ENCODE peak calls at places on chromosomes 13 and 19, in nine cellular contexts. T is PC-9; O is neuronal stem cell; U is activated naive CD4-positive, alpha-beta T cell treated with anti-CD3 and anti-CD28 coated beads for 36 hours; Z is SK-MEL-5; S is COR-L47; V is fibroblast of mammary gland; B is WTC11; G is right atrium auricular region. A is an unnamed sample.
A peak's percentile ranks its signal among the peaks of the same experiment; 100 is the strongest.

GRCh38 chr13:41296879-41297646 is 14.0 kb upstream of the NAA16 start:
- DNase-seq in Z (no peak), T (no peak), V (no peak), O (no peak), G (no peak), B (no peak), U (no peak), S (no peak), A (no peak)

GRCh38 chr19:33434090-33434885 is 60.8 kb downstream of the CEBPG start:
- DNase-seq in Z (no peak), V (no peak), B (no peak), U (no peak), O (no peak), S (no peak), T (no peak), G (no peak), A (no peak)

GRCh38 chr13:80408270-80408669 is 67.3 kb upstream of the SPRY2 start:
- DNase-seq in T (no peak), Z (peak; percentile 67), O (no peak), S (no peak), U (no peak), V (no peak), G (no peak), B (peak; percentile 47), A (no peak)

GRCh38 chr13:31022491-31022890 is 90.0 kb downstream of the TEX26 start:
- DNase-seq in U (no peak), T (no peak), G (no peak), Z (peak; percentile 54), V (no peak), B (no peak), O (no peak), S (no peak), A (no peak)

GRCh38 chr13:30148791-30149190 is 158.6 kb downstream of the KATNAL1 start:
- DNase-seq in S (no peak), B (no peak), V (no peak), O (no peak), G (no peak), T (no peak), U (no peak), Z (no peak), A (no peak)

GRCh38 chr19:5016268-5016667 is 47.4 kb downstream of the KDM4B start:
- DNase-seq in U (no peak), O (no peak), B (no peak), V (no peak), G (no peak), S (no peak), T (no peak), Z (no peak), A (no peak)

GRCh38 chr19:31255863-31256600 is 93.2 kb downstream of the TSHZ3 start:
- DNase-seq in O (no peak), B (no peak), Z (no peak), V (no peak), U (no peak), S (no peak), T (no peak), G (peak; percentile 28), A (no peak)

GRCh38 chr13:113742000-113742441 is 17.0 kb upstream of the TMEM255B start:
- DNase-seq in G (no peak), B (peak; percentile 53), Z (peak; percentile 26), T (peak; percentile 61), S (no peak), U (peak; percentile 44), O (no peak), V (peak; percentile 58), A (peak; percentile 46)

GRCh38 chr19:5447700-5448311 is 7.4 kb upstream of the ZNRF4 start:
- DNase-seq in S (no peak), T (no peak), Z (peak; percentile 7), V (no peak), O (no peak), U (no peak), G (no peak), B (no peak), A (no peak)

GRCh38 chr13:47114030-47114429 is 217.2 kb upstream of the HTR2A start:
- DNase-seq in Z (no peak), V (peak; percentile 86), S (no peak), G (no peak), B (no peak), U (no peak), T (no peak), O (no peak), A (no peak)

GRCh38 chr13:76822691-76823267 is 63.4 kb downstream of the KCTD12 start:
- DNase-seq in U (peak; percentile 19), O (no peak), T (no peak), V (peak; percentile 69), Z (peak; percentile 71), B (no peak), S (no peak), G (no peak), A (no peak)

GRCh38 chr19:55376381-55376933 is at the start of gene TMEM190:
- DNase-seq in T (peak; percentile 70), S (no peak), V (no peak), G (no peak), O (no peak), B (peak; percentile 51), U (no peak), Z (no peak), A (peak; percentile 41)

GRCh38 chr13:59776924-59777690 is 386.6 kb downstream of the DIAPH3 start:
- DNase-seq in U (no peak), Z (no peak), T (no peak), B (no peak), O (no peak), V (peak; percentile 92), S (no peak), G (no peak), A (no peak)

GRCh38 chr13:79711631-79712030 is 230.7 kb downstream of the NDFIP2 start:
- DNase-seq in U (no peak), Z (no peak), T (no peak), V (peak; percentile 59), O (no peak), B (no peak), S (no peak), G (no peak), A (no peak)

GRCh38 chr13:112664501-112665203 is 25.2 kb upstream of the ATP11A start:
- DNase-seq in Z (no peak), O (no peak), T (no peak), B (no peak), S (no peak), V (peak; percentile 17), G (no peak), U (no peak), A (no peak)

GRCh38 chr13:23654111-23655110 is 84.2 kb downstream of the TNFRSF19 start:
- DNase-seq in T (no peak), V (no peak), O (no peak), U (no peak), Z (peak; percentile 82), S (peak; percentile 29), B (no peak), G (no peak), A (no peak)

GRCh38 chr13:61247149-61247936 is 168.3 kb downstream of the PCDH20 start:
- DNase-seq in Z (no peak), G (no peak), B (peak; percentile 28), S (no peak), T (no peak), V (no peak), O (no peak), U (no peak), A (no peak)

GRCh38 chr19:16247353-16248182 is 49.9 kb downstream of the AP1M1 start:
- DNase-seq in Z (peak; percentile 71), G (peak; percentile 94), O (peak; percentile 82), B (peak; percentile 95), S (peak; percentile 56), V (peak; percentile 68), T (peak; percentile 79), U (peak; percentile 89), A (peak; percentile 96)